ENCODE peak calls at places on chromosomes 13 and 19, in four cellular contexts. H is cardiac fibroblast; L is choroid plexus epithelial cell; X is stimulated activated CD4-positive, alpha-beta T cell treated with anti-CD3 and anti-CD28 coated beads, Interleukin-1b, Interleukin-23, amount 100 ng/mL, for 4 hours. K is an unnamed sample.

GRCh38 chr13:99870541-99870940 is 101.0 kb downstream of the ZIC5 start:
- DNase-seq in X (no peak), L (no peak), H (no peak), K (no peak)

GRCh38 chr13:24627090-24627714 is 53.0 kb upstream of the ATP12A start:
- DNase-seq in H (no peak), L (no peak), X (no peak), K (no peak)

GRCh38 chr13:110275931-110276552 is 30.9 kb downstream of the COL4A1 start:
- DNase-seq in L (no peak), H (peak), X (no peak), K (no peak)

GRCh38 chr13:21998279-21998678 is 327.4 kb downstream of the FGF9 start:
- DNase-seq in X (no peak), L (no peak), H (no peak), K (no peak)

GRCh38 chr19:57075125-57075524 is 44.7 kb upstream of the USP29 start:
- DNase-seq in X (no peak), H (no peak), L (no peak), K (no peak)

GRCh38 chr19:14081797-14082674 is 3.5 kb downstream of the C19orf67 start:
- DNase-seq in H (no peak), X (no peak), L (peak), K (no peak)

GRCh38 chr19:8526345-8527062 is 12.5 kb upstream of the ZNF414 start:
- DNase-seq in X (no peak), H (peak), L (peak), K (peak)

GRCh38 chr19:1789282-1790020 is 22.6 kb downstream of the ATP8B3 start:
- DNase-seq in L (no peak), X (no peak), H (no peak), K (no peak)

GRCh38 chr13:97574926-97575325 is 141.0 kb downstream of the RAP2A start:
- DNase-seq in L (peak), X (no peak), H (peak), K (peak)

GRCh38 chr19:18896421-18896841 is 473 bp upstream of the CERS1 start:
- DNase-seq in H (no peak), X (no peak), L (no peak), K (no peak)

GRCh38 chr19:47158879-47159509 is 28.4 kb downstream of the SAE1 start:
- DNase-seq in H (peak), X (no peak), L (peak), K (no peak)

GRCh38 chr19:28567834-28568233 is 645.1 kb downstream of the UQCRFS1 start:
- DNase-seq in L (no peak), H (no peak), X (no peak), K (no peak)

GRCh38 chr19:52898101-52898500 is 666 bp upstream of the ZNF320 start:
- DNase-seq in H (no peak), L (no peak), X (no peak), K (no peak)

GRCh38 chr13:114164681-114165429 is 14.2 kb upstream of the CFAP97D2 start:
- DNase-seq in L (no peak), X (no peak), H (no peak), K (no peak)

GRCh38 chr19:4911786-4912672 is 2.7 kb downstream of the UHRF1 start:
- DNase-seq in L (peak), X (peak), H (peak), K (peak)

GRCh38 chr19:14459703-14460102 is 15.5 kb downstream of the PTGER1 start:
- DNase-seq in H (no peak), L (no peak), X (no peak), K (no peak)

GRCh38 chr13:99766641-99767045 is 204.9 kb downstream of the ZIC5 start:
- DNase-seq in H (no peak), L (peak), X (no peak), K (no peak)

GRCh38 chr19:43489310-43489709 is 15.2 kb downstream of the PHLDB3 start:
- DNase-seq in L (peak), X (no peak), H (peak), K (no peak)

GRCh38 chr19:53642381-53643099 is 10.7 kb downstream of the DPRX start:
- DNase-seq in X (no peak), L (no peak), H (no peak), K (no peak)